ENCODE peak calls at places on chromosome 18, in four cellular contexts. Z is tibial nerve, E is right lobe of liver, U is endothelial cell of umbilical vein. S is an unnamed sample.

GRCh38 chr18:62610509-62611394 is 87.9 kb downstream of the ZCCHC2 start:
- DNase-seq in Z (no peak), E (no peak), U (no peak), S (peak; percentile 15)

GRCh38 chr18:41849632-41850031 is 105.4 kb upstream of the PIK3C3 start:
- DNase-seq in Z (no peak), E (no peak), U (no peak), S (no peak)

GRCh38 chr18:69580107-69580506 is 179.4 kb downstream of the DOK6 start:
- DNase-seq in Z (no peak), E (no peak), U (no peak), S (no peak)

GRCh38 chr18:75198046-75198445 is 10.9 kb downstream of the PTGR3 start:
- DNase-seq in Z (no peak), E (no peak), U (no peak), S (no peak)

GRCh38 chr18:70046796-70047195 is 99.1 kb upstream of the CD226 start:
- DNase-seq in Z (no peak), E (no peak), U (no peak), S (no peak)

GRCh38 chr18:55264108-55264507 is 304.8 kb upstream of the CCDC68 start:
- DNase-seq in Z (no peak), E (no peak), U (peak; percentile 71), S (no peak)

GRCh38 chr18:12628706-12629702 is 28.9 kb downstream of the SPIRE1 start:
- DNase-seq in Z (no peak), E (no peak), U (peak; percentile 55), S (no peak)

GRCh38 chr18:37637451-37637850 is 71.9 kb upstream of the CELF4 start:
- DNase-seq in Z (no peak), E (no peak), U (no peak), S (no peak)

GRCh38 chr18:74514860-74515495 is 18.8 kb downstream of the CNDP2 start:
- DNase-seq in Z (no peak), E (no peak), U (no peak), S (no peak)

GRCh38 chr18:36035253-36035652 is 32.1 kb downstream of the RPRD1A start:
- DNase-seq in Z (no peak), E (no peak), U (peak; percentile 94), S (no peak)

GRCh38 chr18:43396266-43396665 is 119.0 kb upstream of the SYT4 start:
- DNase-seq in Z (no peak), E (no peak), U (peak; percentile 3), S (no peak)

GRCh38 chr18:48321586-48321985 is 87.6 kb downstream of the ZBTB7C start:
- DNase-seq in Z (no peak), E (no peak), U (no peak), S (no peak)
- H3K4me1 ChIP-seq in Z (peaks cover 8% of the 10 kb centered on the region), E (no peaks in the 10 kb centered on the region), U (no peaks in the 10 kb centered on the region), S (no peaks in the 10 kb centered on the region)

DNA sequence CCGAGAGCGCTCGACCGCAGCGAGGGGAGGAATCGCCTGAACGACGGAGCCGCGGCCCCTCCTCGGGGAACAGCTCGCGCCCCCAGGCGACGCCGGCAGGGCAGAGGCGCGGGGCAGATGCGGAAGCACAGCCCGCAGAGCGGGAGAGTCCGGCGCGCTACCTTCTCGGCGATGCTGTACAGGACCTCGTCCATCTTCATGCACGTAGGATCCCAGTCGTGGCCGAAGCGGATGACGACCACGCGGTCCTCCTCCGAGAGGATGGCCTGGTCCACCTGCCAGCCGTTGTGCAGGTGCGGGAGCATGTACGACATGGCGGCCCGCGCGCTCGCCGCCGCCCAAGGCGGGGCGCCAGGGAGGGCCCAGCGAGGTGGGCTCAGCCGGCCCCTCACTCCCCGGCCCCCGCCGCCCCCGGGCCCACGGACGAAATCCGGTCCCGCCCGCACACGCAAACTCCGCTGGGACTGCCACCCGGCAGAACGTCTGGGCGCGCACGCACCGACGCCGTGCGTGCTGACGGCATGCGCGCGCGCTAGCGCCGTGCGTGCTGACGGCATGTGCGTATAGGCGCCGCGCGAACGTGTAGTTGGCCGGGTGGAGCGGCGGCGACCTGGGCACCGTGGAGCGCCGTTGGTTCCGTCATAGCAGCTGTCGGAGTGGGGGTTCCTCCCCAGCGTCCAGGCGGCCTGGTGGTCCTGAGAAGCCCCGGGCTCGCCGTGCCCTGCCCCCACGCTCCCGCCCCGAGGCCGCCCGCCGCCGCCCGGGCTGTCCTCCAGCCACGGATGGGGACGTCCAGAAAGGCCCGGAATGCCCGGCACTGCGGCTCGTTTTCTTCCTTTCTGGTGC is at the start of gene TXNL4A:
- DNase-seq in Z (peak; percentile 69), E (peak; percentile 90), U (peak; percentile 88), S (peak; percentile 85)
- TF ChIP-seq POLR2A in Z (peak; percentile 80), E (peak; percentile 87), U (peak; percentile 96), S (peak; percentile 90)

GRCh38 chr18:64444819-64445218 is 295.9 kb upstream of the LINC00305 start:
- DNase-seq in Z (no peak), E (no peak), U (no peak), S (no peak)
- H3K36me3 ChIP-seq in Z (no peaks in the 10 kb centered on the region), E (no peaks in the 10 kb centered on the region), U (no peaks in the 10 kb centered on the region), S (no peaks in the 10 kb centered on the region)

GRCh38 chr18:6479699-6480098 is 65.0 kb upstream of the L3MBTL4 start:
- DNase-seq in Z (no peak), E (no peak), U (no peak), S (no peak)

GRCh38 chr18:6484659-6485058 is 69.9 kb upstream of the L3MBTL4 start:
- DNase-seq in Z (no peak), E (no peak), U (no peak), S (no peak)

GRCh38 chr18:6478111-6478510 is 63.4 kb upstream of the L3MBTL4 start:
- DNase-seq in Z (no peak), E (no peak), U (no peak), S (no peak)

GRCh38 chr18:6486313-6486712 is 71.6 kb upstream of the L3MBTL4 start:
- DNase-seq in Z (no peak), E (no peak), U (no peak), S (no peak)

GRCh38 chr18:6482198-6482977 is 67.7 kb upstream of the L3MBTL4 start:
- DNase-seq in Z (peak; percentile 45), E (peak; percentile 71), U (no peak), S (peak; percentile 57)
- H3K4me1 ChIP-seq in Z (no peaks in the 10 kb centered on the region), E (no peaks in the 10 kb centered on the region), U (no peaks in the 10 kb centered on the region), S (peaks cover 7% of the 10 kb centered on the region)

GRCh38 chr18:3177902-3178687 is 41.7 kb downstream of the MYOM1 start:
- DNase-seq in Z (peak; percentile 27), E (no peak), U (no peak), S (peak; percentile 21)
- TF ChIP-seq POLR2A in Z (no peak), E (peak; percentile 30), U (no peak), S (peak; percentile 38)

GRCh38 chr18:3455090-3455640 is 5.2 kb downstream of the TGIF1 start:
- DNase-seq in Z (no peak), E (no peak), U (no peak), S (no peak)

GRCh38 chr18:3458378-3458777 is 8.4 kb downstream of the TGIF1 start:
- DNase-seq in Z (no peak), E (no peak), U (no peak), S (no peak)

GRCh38 chr18:3457261-3457724 is 7.3 kb downstream of the TGIF1 start:
- DNase-seq in Z (no peak), E (no peak), U (no peak), S (peak; percentile 30)

GRCh38 chr18:3455938-3456685 is 6.1 kb downstream of the TGIF1 start:
- DNase-seq in Z (no peak), E (no peak), U (no peak), S (no peak)

GRCh38 chr18:3456686-3457069 is 6.7 kb downstream of the TGIF1 start:
- DNase-seq in Z (no peak), E (no peak), U (no peak), S (no peak)
- H3K36me3 ChIP-seq in Z (no peaks in the 10 kb centered on the region), E (no peaks in the 10 kb centered on the region), U (peaks cover 31% of the 10 kb centered on the region), S (no peaks in the 10 kb centered on the region)

GRCh38 chr18:44518666-44519065 is 162.0 kb upstream of the SETBP1 start:
- DNase-seq in Z (no peak), E (no peak), U (peak; percentile 91), S (no peak)
- H3K4me1 ChIP-seq in Z (no peaks in the 10 kb centered on the region), E (no peaks in the 10 kb centered on the region), U (peaks cover 7% of the 10 kb centered on the region), S (peaks cover 8% of the 10 kb centered on the region)